ENCODE peak calls at places on chromosomes 7 and 10, in nine cellular contexts. B is CD4-positive, alpha-beta T cell; L is cardiac fibroblast; O is glutamatergic neuron; K is heart left ventricle; Q is MM.1S; Z is AG09319; N is psoas muscle; C is PC-9. X is an unnamed sample.

GRCh38 chr7:29483219-29484104 is 80.2 kb upstream of the PRR15 start:
- DNase-seq in B (no peak), L (no peak), O (no peak), K (no peak), Q (no peak), Z (no peak), N (no peak), C (no peak), X (no peak)

GRCh38 chr10:131955591-131956340 is 26.0 kb downstream of the BNIP3 start:
- DNase-seq in B (no peak), L (no peak), O (no peak), K (no peak), Q (no peak), Z (no peak), N (no peak), C (no peak), X (no peak)

GRCh38 chr10:29522038-29522855 is 112.5 kb downstream of the SVIL start:
- DNase-seq in B (no peak), L (no peak), O (no peak), K (no peak), Q (no peak), Z (no peak), N (no peak), C (no peak), X (no peak)

GRCh38 chr7:111370002-111370401 is 192.3 kb downstream of the IMMP2L start:
- DNase-seq in B (no peak), L (no peak), O (no peak), K (no peak), Q (no peak), Z (no peak), N (no peak), C (no peak), X (no peak)

GRCh38 chr7:27950123-27950522 is 210.2 kb downstream of the TAX1BP1 start:
- DNase-seq in B (no peak), L (no peak), O (no peak), K (peak), Q (no peak), Z (no peak), N (no peak), C (no peak), X (no peak)

GRCh38 chr10:69345402-69345801 is 67.1 kb downstream of the HK1 start:
- DNase-seq in B (no peak), L (no peak), O (no peak), K (no peak), Q (no peak), Z (no peak), N (peak), C (no peak), X (no peak)

GRCh38 chr7:139708541-139708940 is 69.3 kb downstream of the HIPK2 start:
- DNase-seq in B (no peak), L (no peak), O (no peak), K (no peak), Q (no peak), Z (no peak), N (no peak), C (no peak), X (peak)

GRCh38 chr7:139714163-139714901 is 63.5 kb downstream of the HIPK2 start:
- DNase-seq in B (no peak), L (no peak), O (peak), K (peak), Q (no peak), Z (no peak), N (peak), C (no peak), X (peak)

GRCh38 chr7:77258014-77258413 is 58.4 kb upstream of the FGL2 start:
- DNase-seq in B (no peak), L (no peak), O (no peak), K (no peak), Q (no peak), Z (no peak), N (no peak), C (no peak), X (no peak)

GRCh38 chr10:104350146-104350635 is 3.4 kb upstream of the CFAP58 start:
- DNase-seq in B (no peak), L (peak), O (no peak), K (no peak), Q (peak), Z (no peak), N (no peak), C (peak), X (peak)

GRCh38 chr10:62071846-62072281 is 170.4 kb downstream of the ARID5B start:
- DNase-seq in B (no peak), L (no peak), O (no peak), K (no peak), Q (no peak), Z (no peak), N (peak), C (no peak), X (no peak)

GRCh38 chr7:140404565-140405080 is 765 bp downstream of the RAB19 start:
- DNase-seq in B (no peak), L (no peak), O (no peak), K (no peak), Q (no peak), Z (peak), N (no peak), C (peak), X (no peak)

GRCh38 chr7:148031019-148031418 is 559.5 kb upstream of the C7orf33 start:
- DNase-seq in B (no peak), L (no peak), O (no peak), K (no peak), Q (no peak), Z (no peak), N (no peak), C (no peak), X (no peak)

GRCh38 chr7:27229448-27229847 is 13.2 kb upstream of the EVX1 start:
- DNase-seq in B (no peak), L (no peak), O (no peak), K (no peak), Q (no peak), Z (no peak), N (no peak), C (no peak), X (no peak)

DNA sequence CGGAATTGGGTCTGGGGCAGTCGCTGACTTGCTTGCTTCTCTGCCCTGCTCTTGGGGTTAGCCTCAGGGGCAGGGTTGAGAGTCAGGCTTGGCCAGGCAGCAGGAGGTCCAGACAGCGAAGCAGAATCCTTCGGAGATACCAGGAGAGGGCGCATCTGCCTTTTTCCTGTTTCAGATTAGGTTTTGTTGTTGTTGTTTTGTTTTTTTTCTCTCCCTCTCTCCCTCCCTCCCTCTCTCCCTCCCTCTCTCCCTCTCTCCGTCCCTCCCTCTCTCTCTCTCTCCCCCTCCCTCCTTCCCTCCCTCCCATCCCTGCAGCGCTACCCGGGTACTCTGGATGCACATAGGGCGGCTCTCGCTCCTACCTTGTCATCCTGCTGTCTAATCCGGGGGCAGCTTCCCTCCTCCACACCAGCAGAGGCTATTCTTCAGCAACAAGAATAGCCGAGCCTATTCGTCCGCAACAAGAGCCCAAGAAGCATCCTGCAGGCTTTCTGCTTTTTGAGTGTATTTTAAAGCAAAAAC is 758 bp upstream of the OPTN start:
- DNase-seq in B (peak), L (peak), O (peak), K (peak), Q (peak), Z (peak), N (peak), C (peak), X (peak)
- TF ChIP-seq CTCF in B (peak), L (peak), O (no peak), K (peak), Q (no peak), Z (peak), N (peak), C (no peak), X (peak)

GRCh38 chr7:24383055-24383454 is 99.1 kb downstream of the NPY start:
- DNase-seq in B (no peak), L (no peak), O (no peak), K (no peak), Q (no peak), Z (no peak), N (no peak), C (no peak), X (no peak)

GRCh38 chr7:24378871-24379608 is 95.0 kb downstream of the NPY start:
- DNase-seq in B (no peak), L (peak), O (no peak), K (no peak), Q (no peak), Z (no peak), N (no peak), C (peak), X (no peak)

GRCh38 chr7:24384362-24385030 is 100.5 kb downstream of the NPY start:
- DNase-seq in B (no peak), L (no peak), O (no peak), K (no peak), Q (peak), Z (no peak), N (no peak), C (no peak), X (no peak)

GRCh38 chr7:24381919-24382505 is 98.0 kb downstream of the NPY start:
- DNase-seq in B (no peak), L (peak), O (no peak), K (no peak), Q (peak), Z (no peak), N (no peak), C (peak), X (peak)
- TF ChIP-seq CTCF in B (no peak), L (peak), O (peak), K (no peak), Q (peak), Z (peak), N (peak), C (peak), X (peak)

GRCh38 chr7:15007507-15007906 is 105.0 kb upstream of the DGKB start:
- DNase-seq in B (no peak), L (no peak), O (peak), K (no peak), Q (no peak), Z (no peak), N (no peak), C (no peak), X (no peak)
- TF ChIP-seq CTCF in B (no peak), L (peak), O (peak), K (no peak), Q (peak), Z (peak), N (no peak), C (no peak), X (no peak)

DNA sequence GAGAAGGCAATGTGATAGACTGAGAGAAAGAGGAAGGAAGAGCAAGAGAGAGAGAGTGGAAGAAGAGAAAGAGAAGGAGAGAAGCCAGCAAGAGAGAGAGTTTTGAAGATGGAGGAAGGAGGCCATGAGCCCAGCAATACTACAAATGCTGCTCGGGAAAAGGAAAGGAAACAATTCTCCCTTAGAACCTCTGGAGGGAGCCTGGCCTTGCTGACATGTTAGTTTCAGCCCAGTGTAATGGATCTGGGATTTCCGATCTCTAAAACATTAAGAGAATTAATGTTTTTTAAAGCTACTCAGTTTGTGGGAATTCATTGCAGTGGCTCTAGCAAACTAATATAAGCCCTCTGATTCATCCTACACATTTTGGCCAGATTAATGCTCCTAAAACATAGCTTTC is 206.8 kb upstream of the MTPN start:
- DNase-seq in B (no peak), L (no peak), O (no peak), K (no peak), Q (no peak), Z (no peak), N (no peak), C (no peak), X (no peak)
- TF ChIP-seq CTCF in B (no peak), L (no peak), O (no peak), K (peak), Q (no peak), Z (peak), N (no peak), C (no peak), X (no peak)

DNA sequence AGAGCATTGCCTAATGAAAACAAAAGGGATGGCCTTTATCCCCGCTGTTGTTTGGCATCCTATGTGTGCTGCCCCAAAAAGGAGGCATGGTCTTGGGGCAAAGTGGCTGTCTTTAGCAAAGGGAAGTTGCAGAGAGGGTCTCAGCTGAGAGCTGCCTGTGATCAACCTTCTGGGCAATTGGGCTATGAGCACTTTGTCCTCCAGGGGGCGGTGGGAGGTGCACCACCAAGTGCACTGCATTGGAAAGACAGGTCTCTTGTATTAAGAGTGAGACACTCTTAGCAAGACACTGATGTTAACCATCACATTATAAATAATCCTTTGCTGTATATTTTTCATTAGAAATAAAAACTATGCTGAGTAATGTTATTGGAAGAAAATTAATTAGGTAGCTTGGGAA is 314.8 kb downstream of the POM121L12 start:
- DNase-seq in B (no peak), L (no peak), O (peak), K (peak), Q (peak), Z (no peak), N (no peak), C (no peak), X (peak)
- TF ChIP-seq CTCF in B (no peak), L (peak), O (peak), K (peak), Q (peak), Z (no peak), N (no peak), C (peak), X (peak)

GRCh38 chr7:51141451-51141971 is 175.1 kb downstream of the COBL start:
- DNase-seq in B (no peak), L (peak), O (no peak), K (no peak), Q (peak), Z (no peak), N (no peak), C (no peak), X (no peak)
- TF ChIP-seq CTCF in B (no peak), L (peak), O (peak), K (peak), Q (peak), Z (peak), N (peak), C (peak), X (no peak)

DNA sequence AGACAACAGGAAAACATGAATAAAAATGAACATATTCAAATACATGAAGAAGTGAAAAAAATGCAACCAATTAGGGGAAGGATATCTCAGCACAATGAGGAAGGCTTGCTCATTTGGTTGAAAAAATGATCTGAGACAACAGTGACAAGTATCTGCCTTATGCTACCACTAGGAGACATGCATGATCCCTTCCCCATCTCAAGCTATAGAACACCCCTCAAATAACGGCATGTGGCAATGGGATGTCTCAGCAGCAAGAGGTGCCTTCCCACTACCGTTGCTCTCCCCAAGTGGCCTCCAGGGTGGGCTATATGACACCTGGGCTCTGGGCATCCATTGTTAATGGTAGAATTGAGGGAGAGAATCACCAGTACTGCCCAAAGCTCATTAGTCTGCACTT is 98.1 kb upstream of the RSU1 start:
- DNase-seq in B (no peak), L (no peak), O (no peak), K (no peak), Q (no peak), Z (no peak), N (no peak), C (no peak), X (no peak)
- TF ChIP-seq CTCF in B (no peak), L (no peak), O (no peak), K (no peak), Q (no peak), Z (no peak), N (no peak), C (no peak), X (no peak)

GRCh38 chr7:146094356-146094755 is 22.2 kb upstream of the CNTNAP2 start:
- DNase-seq in B (no peak), L (no peak), O (peak), K (no peak), Q (no peak), Z (no peak), N (peak), C (no peak), X (no peak)

GRCh38 chr7:146090023-146090645 is 26.5 kb upstream of the CNTNAP2 start:
- DNase-seq in B (no peak), L (peak), O (no peak), K (no peak), Q (peak), Z (no peak), N (no peak), C (peak), X (peak)
- TF ChIP-seq CTCF in B (peak), L (peak), O (peak), K (peak), Q (peak), Z (peak), N (peak), C (peak), X (peak)

X was measured in GM20000.